ENCODE peak calls at places on chromosomes 4 and X, in six cellular contexts. C, W, N, K, S and P are unnamed samples.

GRCh38 chrX:43963726-43964125 is 9.5 kb downstream of the NDP start:
- DNase-seq in C (no peak), W (no peak), N (no peak), K (no peak), S (no peak), P (no peak)

GRCh38 chr4:183763990-183764754 is 105.1 kb downstream of the TRAPPC11 start:
- DNase-seq in C (no peak), W (no peak), N (no peak), K (no peak), S (no peak), P (no peak)

GRCh38 chr4:160772668-160773067 is 1391.1 kb downstream of the FSTL5 start:
- DNase-seq in C (no peak), W (no peak), N (no peak), K (no peak), S (no peak), P (no peak)

GRCh38 chr4:123825596-123826291 is 429.1 kb downstream of the SPRY1 start:
- DNase-seq in C (no peak), W (no peak), N (no peak), K (no peak), S (no peak), P (no peak)

GRCh38 chr4:66017671-66018070 is 347.4 kb upstream of the EPHA5 start:
- DNase-seq in C (no peak), W (no peak), N (no peak), K (no peak), S (no peak), P (no peak)

GRCh38 chrX:98071331-98071730 is 1187.6 kb downstream of the RPA4 start:
- DNase-seq in C (no peak), W (no peak), N (no peak), K (no peak), S (no peak), P (peak)

GRCh38 chr4:145618210-145618911 is 824 bp upstream of the MMAA start:
- DNase-seq in C (peak), W (no peak), N (no peak), K (no peak), S (no peak), P (no peak)

GRCh38 chrX:108216405-108216804 is 124.8 kb downstream of the ATG4A start:
- DNase-seq in C (no peak), W (no peak), N (no peak), K (no peak), S (no peak), P (no peak)

GRCh38 chr4:95572304-95572991 is 23.7 kb upstream of the UNC5C start:
- DNase-seq in C (no peak), W (no peak), N (no peak), K (peak), S (no peak), P (peak)

GRCh38 chrX:7146026-7146702 is 1.3 kb upstream of the STS start:
- DNase-seq in C (no peak), W (no peak), N (no peak), K (no peak), S (no peak), P (no peak)

GRCh38 chrX:23756165-23756564 is 13.1 kb upstream of the ACOT9 start:
- DNase-seq in C (peak), W (peak), N (peak), K (peak), S (peak), P (peak)

GRCh38 chrX:54248309-54248708 is 65.3 kb upstream of the FAM120C start:
- DNase-seq in C (no peak), W (no peak), N (no peak), K (no peak), S (peak), P (peak)

GRCh38 chrX:22081475-22082092 is 49.5 kb downstream of the PHEX start:
- DNase-seq in C (peak), W (peak), N (no peak), K (peak), S (peak), P (peak)

GRCh38 chr4:2093265-2093664 is 34.1 kb downstream of the NAT8L start:
- DNase-seq in C (no peak), W (no peak), N (no peak), K (no peak), S (no peak), P (no peak)

GRCh38 chrX:618761-619450 is 11.7 kb upstream of the SHOX start:
- DNase-seq in C (no peak), W (peak), N (no peak), K (peak), S (no peak), P (no peak)

GRCh38 chr4:11268149-11268548 is 160.5 kb downstream of the HS3ST1 start:
- DNase-seq in C (no peak), W (no peak), N (no peak), K (no peak), S (no peak), P (no peak)

GRCh38 chr4:175419120-175419774 is 392.8 kb downstream of the GPM6A start:
- DNase-seq in C (no peak), W (no peak), N (no peak), K (no peak), S (peak), P (no peak)

GRCh38 chrX:148441387-148441786 is 59.0 kb upstream of the AFF2 start:
- DNase-seq in C (no peak), W (peak), N (no peak), K (peak), S (no peak), P (peak)

GRCh38 chr4:162075691-162076090 is 88.1 kb downstream of the FSTL5 start:
- DNase-seq in C (no peak), W (no peak), N (no peak), K (no peak), S (no peak), P (no peak)

GRCh38 chr4:15436515-15436914 is 8.7 kb downstream of the C1QTNF7 start:
- DNase-seq in C (no peak), W (no peak), N (no peak), K (no peak), S (no peak), P (no peak)

GRCh38 chrX:9019151-9019550 is 14.8 kb downstream of the FAM9B start:
- DNase-seq in C (no peak), W (no peak), N (no peak), K (no peak), S (no peak), P (no peak)

GRCh38 chr4:145679991-145680455 is at the start of gene C4orf51:
- DNase-seq in C (no peak), W (no peak), N (no peak), K (no peak), S (peak), P (no peak)

GRCh38 chr4:93327346-93327745 is 501.2 kb upstream of the ATOH1 start:
- DNase-seq in C (no peak), W (no peak), N (no peak), K (no peak), S (no peak), P (no peak)

GRCh38 chr4:143186634-143187033 is 1.9 kb downstream of the USP38 start:
- DNase-seq in C (peak), W (no peak), N (no peak), K (no peak), S (peak), P (peak)

GRCh38 chrX:44828008-44828605 is 15.7 kb upstream of the DUSP21 start:
- DNase-seq in C (no peak), W (no peak), N (no peak), K (no peak), S (no peak), P (no peak)

GRCh38 chr4:57020467-57021101 is 41.9 kb downstream of the POLR2B start:
- DNase-seq in C (no peak), W (no peak), N (no peak), K (no peak), S (no peak), P (no peak)

GRCh38 chr4:20311863-20312262 is 60.2 kb downstream of the SLIT2 start:
- DNase-seq in C (no peak), W (no peak), N (no peak), K (no peak), S (no peak), P (no peak)

GRCh38 chrX:15816886-15817285 is 26.6 kb downstream of the ZRSR2 start:
- DNase-seq in C (no peak), W (no peak), N (peak), K (no peak), S (no peak), P (peak)

GRCh38 chr4:87073570-87074470 is 139.0 kb downstream of the AFF1 start:
- DNase-seq in C (no peak), W (no peak), N (peak), K (no peak), S (no peak), P (no peak)

GRCh38 chr4:1199556-1200331 is 27.4 kb upstream of the SPON2 start:
- DNase-seq in C (no peak), W (peak), N (no peak), K (no peak), S (no peak), P (no peak)

GRCh38 chrX:110409925-110410324 is 51.3 kb downstream of the RTL9 start:
- DNase-seq in C (peak), W (no peak), N (no peak), K (no peak), S (no peak), P (no peak)

GRCh38 chrX:129642641-129643040 is 12.1 kb downstream of the APLN start:
- DNase-seq in C (no peak), W (no peak), N (no peak), K (no peak), S (no peak), P (no peak)

GRCh38 chr4:109795059-109795458 is 6.7 kb downstream of the CFI start:
- DNase-seq in C (no peak), W (no peak), N (no peak), K (no peak), S (no peak), P (no peak)

GRCh38 chr4:185761352-185762235 is 50.4 kb downstream of the SORBS2 start:
- DNase-seq in C (no peak), W (no peak), N (no peak), K (no peak), S (no peak), P (no peak)

GRCh38 chr4:55670695-55671094 is 34.6 kb upstream of the NMU start:
- DNase-seq in C (peak), W (no peak), N (no peak), K (no peak), S (no peak), P (no peak)

GRCh38 chr4:145937990-145938611 is 522 bp downstream of the ZNF827 start:
- DNase-seq in C (no peak), W (peak), N (no peak), K (peak), S (no peak), P (peak)

GRCh38 chr4:113223001-113223400 is 173.5 kb downstream of the ANK2 start:
- DNase-seq in C (no peak), W (no peak), N (no peak), K (no peak), S (no peak), P (no peak)

GRCh38 chrX:427812-428725 is 41.4 kb upstream of the PPP2R3B start:
- DNase-seq in C (no peak), W (peak), N (no peak), K (peak), S (peak), P (peak)

DNA sequence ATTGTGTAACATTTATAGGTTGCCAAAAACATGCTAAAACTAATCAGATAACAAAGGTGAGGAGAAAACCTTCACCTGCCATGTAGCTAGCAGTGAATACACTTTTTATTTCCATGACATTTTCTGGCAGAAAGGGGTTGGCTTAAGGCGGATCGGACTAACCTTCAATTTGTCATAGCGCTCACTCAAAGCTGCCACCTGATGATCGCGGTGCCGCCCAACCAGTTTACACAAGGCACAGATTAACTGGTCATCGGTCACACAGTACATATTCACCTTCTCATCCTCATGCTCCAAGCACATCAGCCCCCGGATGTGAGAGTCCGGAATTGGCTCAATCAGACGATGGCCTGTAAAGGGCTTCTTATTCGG is 53.7 kb downstream of the MID1 start:
- DNase-seq in C (no peak), W (no peak), N (no peak), K (no peak), S (no peak), P (no peak)
- TF ChIP-seq CREB1 in C (no peak), W (no peak), N (no peak), K (no peak), S (no peak), P (no peak)

GRCh38 chr4:168183717-168184571 is 91.6 kb downstream of the ANXA10 start:
- DNase-seq in C (peak), W (no peak), N (peak), K (no peak), S (peak), P (peak)
- TF ChIP-seq CREB1 in C (no peak), W (no peak), N (no peak), K (no peak), S (no peak), P (no peak)

GRCh38 chr4:91909963-91910362 is 393.8 kb upstream of the GRID2 start:
- DNase-seq in C (no peak), W (no peak), N (no peak), K (no peak), S (no peak), P (no peak)
- TF ChIP-seq CREB1 in C (no peak), W (no peak), N (no peak), K (no peak), S (no peak), P (no peak)

GRCh38 chrX:131746491-131746968 is 202.7 kb downstream of the OR13H1 start:
- DNase-seq in C (peak), W (no peak), N (peak), K (no peak), S (no peak), P (no peak)

GRCh38 chrX:131745942-131746489 is 202.1 kb downstream of the OR13H1 start:
- DNase-seq in C (no peak), W (no peak), N (peak), K (no peak), S (no peak), P (no peak)

GRCh38 chrX:131752493-131753198 is 208.8 kb downstream of the OR13H1 start:
- DNase-seq in C (no peak), W (no peak), N (peak), K (no peak), S (no peak), P (no peak)

DNA sequence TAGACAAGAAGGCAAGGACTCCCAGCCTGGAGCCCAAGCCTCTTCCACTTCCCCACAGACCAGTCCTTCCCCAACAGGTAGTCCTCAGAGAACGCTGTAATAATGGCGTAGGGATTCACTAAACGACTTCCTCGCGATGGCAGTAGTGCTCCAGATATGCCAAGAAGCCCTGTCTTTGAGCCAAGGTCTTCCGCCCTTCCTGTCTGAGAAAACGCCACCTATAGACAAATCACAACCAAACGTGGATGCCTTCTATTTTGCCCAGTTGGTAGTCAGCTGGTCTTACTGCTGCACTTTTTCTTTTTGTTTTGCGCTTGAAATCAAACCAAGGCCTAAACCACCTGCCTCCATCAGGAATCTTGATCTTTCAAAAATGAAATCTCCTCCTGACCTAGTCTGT is 203.3 kb downstream of the OR13H1 start:
- DNase-seq in C (no peak), W (no peak), N (peak), K (no peak), S (no peak), P (no peak)
- TF ChIP-seq CREB1 in C (no peak), W (no peak), N (no peak), K (no peak), S (no peak), P (no peak)

GRCh38 chr4:119873794-119874325 is 192.8 kb downstream of the MAD2L1 start:
- DNase-seq in C (no peak), W (no peak), N (no peak), K (no peak), S (no peak), P (no peak)
- TF ChIP-seq CREB1 in C (no peak), W (no peak), N (no peak), K (no peak), S (no peak), P (no peak)

GRCh38 chr4:78120144-78120880 is 63.2 kb downstream of the FRAS1 start:
- DNase-seq in C (no peak), W (no peak), N (no peak), K (no peak), S (no peak), P (no peak)
- TF ChIP-seq CREB1 in C (no peak), W (no peak), N (no peak), K (no peak), S (no peak), P (no peak)

GRCh38 chrX:149825424-149825823 is 43.7 kb downstream of the MAGEA9 start:
- DNase-seq in C (peak), W (peak), N (no peak), K (peak), S (peak), P (peak)
- TF ChIP-seq CREB1 in C (no peak), W (no peak), N (no peak), K (no peak), S (no peak), P (no peak)